ENCODE peak calls at places on chromosome 9, in five cellular contexts. L is gastrocnemius medialis, Q is hepatocyte, W is mesenchymal stem cell, O is tibial artery. A is an unnamed sample.
A peak's percentile ranks its signal among the peaks of the same experiment; 100 is the strongest.

GRCh38 chr9:134624827-134625181 is 16.8 kb upstream of the COL5A1 start:
- DNase-seq in L (peak; percentile 3), Q (no peak), W (peak; percentile 97), O (peak; percentile 67), A (no peak)

GRCh38 chr9:130073373-130073772 is 19.7 kb downstream of the GPR107 start:
- DNase-seq in L (no peak), Q (peak; percentile 69), W (peak; percentile 94), O (no peak), A (no peak)

GRCh38 chr9:24879591-24879990 is 333.9 kb upstream of the IZUMO3 start:
- DNase-seq in L (no peak), Q (no peak), W (no peak), O (no peak), A (no peak)

GRCh38 chr9:119291554-119291953 is 77.7 kb downstream of the BRINP1 start:
- DNase-seq in L (no peak), Q (no peak), W (no peak), O (no peak), A (no peak)

GRCh38 chr9:71941060-71941568 is 29.7 kb downstream of the C9orf85 start:
- DNase-seq in L (no peak), Q (no peak), W (no peak), O (no peak), A (no peak)

GRCh38 chr9:6605202-6605601 is 40.3 kb downstream of the GLDC start:
- DNase-seq in L (no peak), Q (no peak), W (no peak), O (no peak), A (no peak)

GRCh38 chr9:19470567-19470966 is 61.8 kb downstream of the ACER2 start:
- DNase-seq in L (no peak), Q (no peak), W (no peak), O (no peak), A (no peak)

GRCh38 chr9:77375956-77376532 is 198.7 kb downstream of the VPS13A start:
- DNase-seq in L (no peak), Q (no peak), W (peak; percentile 12), O (no peak), A (no peak)

GRCh38 chr9:15401266-15401665 is 21.4 kb upstream of the SNAPC3 start:
- DNase-seq in L (no peak), Q (no peak), W (peak; percentile 72), O (peak; percentile 71), A (no peak)

GRCh38 chr9:73906671-73907070 is 590.5 kb upstream of the RORB start:
- DNase-seq in L (no peak), Q (no peak), W (no peak), O (no peak), A (no peak)

GRCh38 chr9:36986548-36987408 is 47.3 kb downstream of the PAX5 start:
- DNase-seq in L (no peak), Q (no peak), W (no peak), O (peak; percentile 54), A (no peak)

GRCh38 chr9:128011071-128011817 is 30.5 kb upstream of the EEIG1 start:
- DNase-seq in L (no peak), Q (no peak), W (no peak), O (no peak), A (no peak)
- H3K27me3 ChIP-seq in L (no peaks in the 10 kb centered on the region), Q (no peaks in the 10 kb centered on the region), W (no peaks in the 10 kb centered on the region), O (no peaks in the 10 kb centered on the region), A (no peaks in the 10 kb centered on the region)

GRCh38 chr9:34948438-34948837 is 9.6 kb upstream of the PHF24 start:
- DNase-seq in L (no peak), Q (peak; percentile 23), W (no peak), O (no peak), A (no peak)
- H3K27me3 ChIP-seq in L (peaks cover 2% of the 10 kb centered on the region), Q (no peaks in the 10 kb centered on the region), W (peaks cover 61% of the 10 kb centered on the region), O (no peaks in the 10 kb centered on the region), A (no peaks in the 10 kb centered on the region)

GRCh38 chr9:132591244-132591643 is 8.8 kb downstream of the BARHL1 start:
- DNase-seq in L (no peak), Q (no peak), W (no peak), O (no peak), A (no peak)

GRCh38 chr9:132590318-132591182 is 8.1 kb downstream of the BARHL1 start:
- DNase-seq in L (no peak), Q (no peak), W (no peak), O (no peak), A (no peak)

GRCh38 chr9:132592451-132592850 is 10.0 kb downstream of the BARHL1 start:
- DNase-seq in L (no peak), Q (no peak), W (no peak), O (no peak), A (no peak)

GRCh38 chr9:132590037-132590317 is 7.6 kb downstream of the BARHL1 start:
- DNase-seq in L (no peak), Q (no peak), W (no peak), O (no peak), A (no peak)

DNA sequence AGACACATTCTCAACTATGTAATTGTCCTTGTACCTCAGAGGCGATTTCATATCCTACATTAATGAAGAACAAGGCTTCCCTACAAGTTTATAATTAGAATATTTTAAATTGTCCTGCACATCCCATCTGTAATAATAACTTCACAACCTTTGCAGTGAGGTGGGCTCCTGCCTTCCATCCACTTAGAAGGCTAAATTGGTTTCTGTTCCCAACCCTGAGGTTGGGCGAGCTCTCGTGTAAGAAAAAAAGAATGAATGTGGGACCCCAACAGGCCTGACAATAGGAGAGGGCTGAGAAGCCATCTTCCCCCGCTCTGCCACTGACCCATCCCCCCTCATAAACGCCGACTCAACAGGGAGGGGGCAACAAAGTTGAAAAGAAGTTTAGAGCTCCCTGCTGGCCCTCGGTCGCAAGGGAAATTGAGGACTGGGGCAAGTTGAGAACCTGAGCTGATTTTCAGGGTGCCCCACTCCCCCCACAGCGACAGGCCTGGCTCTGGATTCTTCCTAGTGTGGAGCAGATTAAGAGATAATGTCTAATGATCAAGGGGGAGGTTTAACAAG is 9.4 kb downstream of the BARHL1 start:
- DNase-seq in L (no peak), Q (no peak), W (no peak), O (no peak), A (no peak)
- H3K27me3 ChIP-seq in L (peaks cover 61% of the 10 kb centered on the region), Q (peaks cover 72% of the 10 kb centered on the region), W (peaks cover 56% of the 10 kb centered on the region), O (peaks cover 55% of the 10 kb centered on the region), A (peaks cover 14% of the 10 kb centered on the region)

GRCh38 chr9:121281614-121282291 is 13.8 kb downstream of the GSN start:
- DNase-seq in L (peak; percentile 85), Q (peak; percentile 92), W (no peak), O (peak; percentile 95), A (peak; percentile 45)
- H3K27me3 ChIP-seq in L (no peaks in the 10 kb centered on the region), Q (no peaks in the 10 kb centered on the region), W (no peaks in the 10 kb centered on the region), O (no peaks in the 10 kb centered on the region), A (no peaks in the 10 kb centered on the region)

GRCh38 chr9:98714833-98715232 is 6.1 kb upstream of the GABBR2 start:
- DNase-seq in L (no peak), Q (no peak), W (no peak), O (no peak), A (no peak)
- H3K27me3 ChIP-seq in L (peaks cover 13% of the 10 kb centered on the region), Q (peaks cover 63% of the 10 kb centered on the region), W (peaks cover 79% of the 10 kb centered on the region), O (peaks cover 27% of the 10 kb centered on the region), A (no peaks in the 10 kb centered on the region)

GRCh38 chr9:126219717-126220116 is 106.9 kb upstream of the MVB12B start:
- DNase-seq in L (no peak), Q (no peak), W (no peak), O (no peak), A (no peak)

GRCh38 chr9:126219166-126219565 is 107.5 kb upstream of the MVB12B start:
- DNase-seq in L (no peak), Q (no peak), W (no peak), O (no peak), A (no peak)

GRCh38 chr9:126218726-126219125 is 107.9 kb upstream of the MVB12B start:
- DNase-seq in L (no peak), Q (no peak), W (no peak), O (peak; percentile 43), A (no peak)

GRCh38 chr9:126217121-126217520 is 109.5 kb upstream of the MVB12B start:
- DNase-seq in L (no peak), Q (no peak), W (no peak), O (no peak), A (no peak)

GRCh38 chr9:126217797-126218196 is 108.8 kb upstream of the MVB12B start:
- DNase-seq in L (no peak), Q (no peak), W (no peak), O (peak; percentile 35), A (no peak)
- H3K27me3 ChIP-seq in L (peaks cover 32% of the 10 kb centered on the region), Q (no peaks in the 10 kb centered on the region), W (peaks cover 42% of the 10 kb centered on the region), O (peaks cover 48% of the 10 kb centered on the region), A (no peaks in the 10 kb centered on the region)

GRCh38 chr9:123960965-123961364 is 31.0 kb upstream of the DENND1A start:
- DNase-seq in L (no peak), Q (no peak), W (no peak), O (no peak), A (no peak)
- H3K27me3 ChIP-seq in L (no peaks in the 10 kb centered on the region), Q (peaks cover 19% of the 10 kb centered on the region), W (peaks cover 63% of the 10 kb centered on the region), O (peaks cover 29% of the 10 kb centered on the region), A (no peaks in the 10 kb centered on the region)

GRCh38 chr9:969310-969692 is 7.2 kb upstream of the DMRT3 start:
- DNase-seq in L (no peak), Q (no peak), W (no peak), O (no peak), A (no peak)
- H3K27me3 ChIP-seq in L (peaks cover 72% of the 10 kb centered on the region), Q (peaks cover 100% of the 10 kb centered on the region), W (peaks cover 79% of the 10 kb centered on the region), O (peaks cover 76% of the 10 kb centered on the region), A (peaks cover 31% of the 10 kb centered on the region)

GRCh38 chr9:133522073-133522910 is 2.5 kb downstream of the MYMK start:
- DNase-seq in L (no peak), Q (no peak), W (no peak), O (no peak), A (no peak)

GRCh38 chr9:133521122-133522072 is 3.4 kb downstream of the MYMK start:
- DNase-seq in L (no peak), Q (no peak), W (no peak), O (no peak), A (no peak)

GRCh38 chr9:133518706-133519105 is 6.1 kb downstream of the MYMK start:
- DNase-seq in L (no peak), Q (no peak), W (no peak), O (no peak), A (no peak)

GRCh38 chr9:133519693-133520092 is 5.1 kb downstream of the MYMK start:
- DNase-seq in L (no peak), Q (no peak), W (no peak), O (no peak), A (no peak)

DNA sequence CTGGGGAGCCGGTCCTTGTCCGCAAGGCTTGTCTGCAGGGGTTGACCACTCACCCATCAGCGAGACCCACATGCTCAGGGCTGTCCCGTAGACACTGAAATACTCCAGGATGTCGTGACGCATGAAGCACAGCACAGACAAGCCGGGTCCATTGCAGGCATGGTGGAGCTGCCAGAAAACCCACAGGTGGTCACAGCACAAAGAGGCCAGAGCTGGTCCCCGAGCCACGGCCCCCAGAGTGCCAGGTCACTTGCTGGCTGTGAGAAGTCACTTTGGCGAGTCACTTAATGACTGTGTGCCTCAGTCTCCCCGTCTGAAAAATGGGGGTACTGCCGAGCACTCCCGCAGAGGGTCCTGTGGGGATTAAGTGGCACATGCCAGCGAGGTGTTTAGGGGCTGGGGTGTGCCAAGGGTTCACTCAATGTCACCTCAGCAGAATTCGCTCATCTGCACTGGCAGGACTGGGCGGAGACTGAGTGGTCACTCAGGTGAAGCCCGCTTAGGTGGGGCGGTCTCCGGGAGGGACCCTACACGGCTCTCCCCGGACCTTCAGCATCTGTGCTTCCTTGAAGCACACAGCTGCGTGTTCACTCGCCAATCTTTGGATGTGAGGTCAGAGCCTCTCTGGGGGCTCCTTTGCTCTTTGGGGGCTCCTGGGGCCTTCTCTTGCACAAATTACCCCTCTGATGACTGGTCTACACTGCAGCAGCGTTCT is 4.5 kb downstream of the MYMK start:
- DNase-seq in L (no peak), Q (no peak), W (no peak), O (no peak), A (no peak)
- H3K27me3 ChIP-seq in L (no peaks in the 10 kb centered on the region), Q (no peaks in the 10 kb centered on the region), W (peaks cover 52% of the 10 kb centered on the region), O (peaks cover 46% of the 10 kb centered on the region), A (no peaks in the 10 kb centered on the region)

A was measured in thoracic aorta.